ENCODE peak calls at places on chromosomes 3 and 15, in four cellular contexts. One of them, this sample, is unnamed.

GRCh38 chr3:189537135-189537534 is 94.1 kb upstream of the TP63 start:
- DNase-seq in HepG2: no peak
- DNase-seq in SK-N-SH: no peak
- DNase-seq in K562: no peak
- DNase-seq in this sample: no peak

GRCh38 chr3:123025642-123026521 is 1.7 kb downstream of the SEMA5B start:
- DNase-seq in HepG2: no peak
- DNase-seq in SK-N-SH: peak
- DNase-seq in K562: no peak
- DNase-seq in this sample: peak

GRCh38 chr15:90871716-90872480 is 3.5 kb downstream of the FURIN start:
- DNase-seq in HepG2: no peak
- DNase-seq in SK-N-SH: peak
- DNase-seq in K562: peak
- DNase-seq in this sample: peak

GRCh38 chr15:87736401-87736800 is 520.1 kb downstream of the NTRK3 start:
- DNase-seq in HepG2: no peak
- DNase-seq in SK-N-SH: no peak
- DNase-seq in K562: no peak
- DNase-seq in this sample: no peak

GRCh38 chr15:78322724-78323395 is 17.3 kb upstream of the CRABP1 start:
- DNase-seq in HepG2: no peak
- DNase-seq in SK-N-SH: no peak
- DNase-seq in K562: no peak
- DNase-seq in this sample: no peak

GRCh38 chr3:71900057-71900456 is 115.1 kb upstream of the PROK2 start:
- DNase-seq in HepG2: no peak
- DNase-seq in SK-N-SH: no peak
- DNase-seq in K562: no peak
- DNase-seq in this sample: no peak

GRCh38 chr15:47661661-47662180 is 55.6 kb upstream of the SEMA6D start:
- DNase-seq in HepG2: no peak
- DNase-seq in SK-N-SH: no peak
- DNase-seq in K562: no peak
- DNase-seq in this sample: no peak

GRCh38 chr15:80615783-80616391 is 79.2 kb upstream of the ABHD17C start:
- DNase-seq in HepG2: peak
- DNase-seq in SK-N-SH: peak
- DNase-seq in K562: peak
- DNase-seq in this sample: no peak

GRCh38 chr3:14519406-14519805 is 20.7 kb downstream of the GRIP2 start:
- DNase-seq in HepG2: no peak
- DNase-seq in SK-N-SH: no peak
- DNase-seq in K562: no peak
- DNase-seq in this sample: no peak

GRCh38 chr3:153338487-153338886 is 176.5 kb downstream of the RAP2B start:
- DNase-seq in HepG2: no peak
- DNase-seq in SK-N-SH: no peak
- DNase-seq in K562: peak
- DNase-seq in this sample: no peak

GRCh38 chr3:99825239-99825638 is 7.6 kb downstream of the CMSS1 start:
- DNase-seq in HepG2: no peak
- DNase-seq in SK-N-SH: no peak
- DNase-seq in K562: peak
- DNase-seq in this sample: no peak

GRCh38 chr3:11690863-11691833 is 47.4 kb upstream of the VGLL4 start:
- DNase-seq in HepG2: peak
- DNase-seq in SK-N-SH: no peak
- DNase-seq in K562: no peak
- DNase-seq in this sample: no peak

GRCh38 chr3:42118762-42119361 is 27.7 kb downstream of the TRAK1 start:
- DNase-seq in HepG2: peak
- DNase-seq in SK-N-SH: peak
- DNase-seq in K562: peak
- DNase-seq in this sample: peak

GRCh38 chr15:70056091-70056680 is 41.5 kb downstream of the TLE3 start:
- DNase-seq in HepG2: no peak
- DNase-seq in SK-N-SH: no peak
- DNase-seq in K562: no peak
- DNase-seq in this sample: peak
- TF ChIP-seq FOXJ3 in HepG2: no peak
- TF ChIP-seq FOXJ3 in SK-N-SH: no peak
- TF ChIP-seq FOXJ3 in K562: no peak
- TF ChIP-seq FOXJ3 in this sample: no peak

DNA sequence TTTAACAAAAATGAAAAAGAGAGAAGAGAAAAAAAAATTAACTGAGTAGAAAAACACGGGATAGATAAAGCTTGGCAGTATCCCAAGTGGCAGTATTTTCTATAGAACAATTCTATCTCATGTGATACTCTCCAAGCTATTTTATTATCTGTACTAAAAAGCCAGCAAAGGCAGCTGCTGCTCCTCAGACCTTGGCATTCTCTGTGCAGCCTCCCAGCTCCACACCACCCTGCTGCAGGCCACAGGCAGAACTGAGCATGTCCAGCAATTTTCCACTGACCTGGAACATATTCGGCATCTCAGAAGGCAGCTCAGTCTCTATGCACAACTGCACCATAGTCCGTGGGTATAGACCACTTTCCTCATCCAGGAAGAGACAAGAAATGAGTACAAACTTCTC is 1161.4 kb downstream of the IGSF11 start:
- DNase-seq in HepG2: no peak
- DNase-seq in SK-N-SH: peak
- DNase-seq in K562: no peak
- DNase-seq in this sample: no peak
- TF ChIP-seq FOXJ3 in HepG2: no peak
- TF ChIP-seq FOXJ3 in SK-N-SH: no peak
- TF ChIP-seq FOXJ3 in K562: no peak
- TF ChIP-seq FOXJ3 in this sample: no peak

GRCh38 chr3:48039487-48040190 is 23.4 kb upstream of the MAP4 start:
- DNase-seq in HepG2: peak
- DNase-seq in SK-N-SH: no peak
- DNase-seq in K562: no peak
- DNase-seq in this sample: no peak
- TF ChIP-seq FOXJ3 in HepG2: no peak
- TF ChIP-seq FOXJ3 in SK-N-SH: no peak
- TF ChIP-seq FOXJ3 in K562: no peak
- TF ChIP-seq FOXJ3 in this sample: no peak

GRCh38 chr15:45091161-45091560 is 22.8 kb downstream of the DUOX2 start:
- DNase-seq in HepG2: peak
- DNase-seq in SK-N-SH: no peak
- DNase-seq in K562: peak
- DNase-seq in this sample: no peak
- TF ChIP-seq FOXJ3 in HepG2: no peak
- TF ChIP-seq FOXJ3 in SK-N-SH: no peak
- TF ChIP-seq FOXJ3 in K562: no peak
- TF ChIP-seq FOXJ3 in this sample: no peak

DNA sequence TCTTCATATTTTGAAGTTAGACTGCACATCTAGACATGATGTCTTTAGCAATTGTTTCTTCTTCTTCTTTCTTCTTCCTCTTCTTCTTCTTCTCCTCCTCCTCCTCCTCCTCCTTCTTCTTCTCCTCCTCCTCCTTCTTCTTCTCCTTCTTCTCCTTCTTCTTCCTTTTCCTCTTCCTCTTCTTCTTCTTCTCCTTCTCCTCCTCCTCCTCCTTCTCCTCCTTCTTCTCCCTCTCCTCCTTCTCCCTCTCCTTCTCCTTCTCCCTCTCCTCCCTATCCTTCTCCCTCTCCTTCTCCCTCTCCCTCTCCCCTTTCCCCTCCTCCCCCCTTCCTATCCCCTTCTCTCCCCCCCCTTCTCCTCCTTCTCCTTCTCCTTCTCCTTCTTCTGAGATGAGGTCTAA is 21.9 kb downstream of the TCF12 start:
- DNase-seq in HepG2: no peak
- DNase-seq in SK-N-SH: no peak
- DNase-seq in K562: no peak
- DNase-seq in this sample: no peak
- TF ChIP-seq FOXJ3 in HepG2: no peak
- TF ChIP-seq FOXJ3 in SK-N-SH: no peak
- TF ChIP-seq FOXJ3 in K562: no peak
- TF ChIP-seq FOXJ3 in this sample: no peak

DNA sequence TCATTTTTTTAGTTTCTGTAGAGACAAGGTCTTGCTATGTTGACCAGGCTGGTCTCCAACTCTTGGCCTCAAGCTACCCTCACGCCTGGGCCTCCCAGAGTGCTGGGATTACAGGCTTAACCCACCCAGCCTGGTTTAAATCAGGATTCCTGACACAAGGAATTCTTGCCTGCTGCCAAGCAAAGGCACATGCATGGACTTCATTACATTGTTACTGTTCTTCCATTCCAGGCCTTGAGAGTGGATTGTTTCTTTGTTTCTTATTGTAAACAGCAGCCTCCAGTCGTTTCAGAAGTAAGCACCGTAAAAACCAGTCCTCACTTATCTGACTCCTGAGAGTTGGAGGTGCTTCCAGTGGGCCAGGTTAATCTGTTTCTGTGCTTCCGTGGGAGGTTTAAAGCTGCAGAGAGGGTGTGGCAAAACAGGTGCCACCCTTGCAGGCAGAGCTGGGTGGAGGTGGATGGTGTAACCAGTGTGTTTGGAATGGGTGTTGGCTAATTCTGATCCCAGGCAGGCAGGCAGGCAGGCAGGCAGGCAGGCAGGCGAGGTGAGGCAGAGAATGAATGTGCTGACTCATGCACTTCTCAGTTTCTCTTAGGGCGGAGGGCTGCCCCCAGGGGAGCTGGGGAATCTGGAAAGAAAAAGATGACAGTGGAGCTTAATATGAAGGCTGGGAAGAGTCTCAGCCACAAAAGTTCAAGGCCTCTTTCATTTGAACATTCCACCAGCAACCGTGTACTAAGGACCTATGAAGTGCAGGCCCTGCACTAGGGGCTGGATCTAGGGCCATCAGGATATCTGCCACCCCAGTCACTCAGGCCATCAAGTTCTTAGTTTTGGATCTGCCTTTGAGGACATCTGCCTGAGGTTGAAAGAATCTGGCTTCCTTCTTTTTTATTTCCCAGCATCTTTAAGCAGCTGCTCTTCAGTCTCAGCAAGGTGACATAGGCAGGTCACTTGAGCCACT is 37.0 kb upstream of the CDCP1 start:
- DNase-seq in HepG2: peak
- DNase-seq in SK-N-SH: no peak
- DNase-seq in K562: peak
- DNase-seq in this sample: peak
- TF ChIP-seq FOXJ3 in HepG2: no peak
- TF ChIP-seq FOXJ3 in SK-N-SH: no peak
- TF ChIP-seq FOXJ3 in K562: no peak
- TF ChIP-seq FOXJ3 in this sample: no peak

DNA sequence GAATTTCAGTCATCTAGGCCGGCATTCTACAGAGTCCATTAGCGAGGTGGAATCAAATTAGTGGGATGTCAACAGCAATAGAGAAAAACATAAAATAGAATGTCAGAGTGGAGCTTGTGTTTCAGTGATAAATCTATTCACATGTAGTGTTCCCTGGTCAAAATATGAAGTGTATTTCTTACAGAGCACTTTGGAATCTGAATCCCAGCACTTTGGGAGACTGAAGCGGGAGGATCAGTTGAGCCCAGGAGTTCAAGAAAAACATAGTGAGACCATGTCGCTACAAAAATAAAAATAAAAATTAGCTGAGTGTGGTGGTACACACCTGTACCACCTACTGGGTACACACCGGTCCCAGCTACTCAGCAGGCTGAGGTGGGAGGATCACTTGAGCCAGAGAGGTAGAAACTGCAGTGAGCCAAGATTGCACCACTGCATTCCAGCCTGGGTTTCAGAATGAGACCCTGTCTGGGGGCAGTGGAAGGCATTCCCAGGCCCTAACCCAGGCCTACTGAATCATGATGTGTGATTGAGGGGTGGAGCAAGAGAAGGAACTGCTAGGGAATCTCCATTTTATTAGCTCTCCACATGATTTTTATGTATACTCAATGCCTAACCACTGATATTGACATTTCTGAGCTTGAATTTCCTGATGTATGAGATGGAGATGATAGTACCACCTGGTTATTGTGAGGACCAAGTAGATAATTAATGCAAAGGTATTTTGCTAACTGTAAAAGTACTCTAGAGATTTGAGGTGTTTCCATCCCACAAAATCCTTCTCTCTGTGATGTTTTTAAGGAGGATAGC is 169.6 kb upstream of the UMPS start:
- DNase-seq in HepG2: no peak
- DNase-seq in SK-N-SH: no peak
- DNase-seq in K562: no peak
- DNase-seq in this sample: no peak
- TF ChIP-seq FOXJ3 in HepG2: no peak
- TF ChIP-seq FOXJ3 in SK-N-SH: no peak
- TF ChIP-seq FOXJ3 in K562: no peak
- TF ChIP-seq FOXJ3 in this sample: no peak